ENCODE peak calls at places on chromosomes 13 and 19, in seven cellular contexts. N, W, B, P, A, X and E are unnamed samples.

GRCh38 chr19:49533551-49534488 is 6.0 kb downstream of the RCN3 start:
- DNase-seq in B (peak), W (peak), P (no peak), A (peak), X (peak), N (peak), E (peak)

GRCh38 chr19:35716735-35716984 is 1.1 kb upstream of the KMT2B start:
- DNase-seq in B (no peak), W (no peak), P (no peak), N (no peak), A (no peak), X (no peak), E (no peak)

GRCh38 chr19:1274852-1275259 is 474 bp upstream of the FAM174C start:
- DNase-seq in X (no peak), B (no peak), N (no peak), P (no peak), A (no peak), W (no peak), E (no peak)

GRCh38 chr13:26867451-26868067 is 107.0 kb upstream of the GPR12 start:
- DNase-seq in X (no peak), A (no peak), P (no peak), N (no peak), W (no peak), B (peak), E (peak)

GRCh38 chr19:38850976-38851621 is 1.3 kb upstream of the HNRNPL start:
- DNase-seq in W (peak), B (no peak), X (no peak), A (no peak), N (peak), P (no peak), E (no peak)

GRCh38 chr13:34155931-34156607 is 338.1 kb downstream of the RFC3 start:
- DNase-seq in B (peak), N (no peak), P (no peak), W (no peak), X (no peak), A (no peak), E (peak)

GRCh38 chr19:53019684-53020083 is 6.0 kb downstream of the ERVV-1 start:
- DNase-seq in N (no peak), X (no peak), W (no peak), B (no peak), A (no peak), P (no peak), E (peak)

GRCh38 chr13:106867249-106867648 is 299.3 kb upstream of the ARGLU1 start:
- DNase-seq in X (no peak), B (no peak), W (no peak), P (no peak), N (no peak), A (no peak), E (no peak)

GRCh38 chr19:310141-310651 is 19.0 kb upstream of the PLPP2 start:
- DNase-seq in N (no peak), A (no peak), X (no peak), B (no peak), W (no peak), P (no peak), E (no peak)

GRCh38 chr13:92390217-92390616 is 836.4 kb upstream of the GPC6 start:
- DNase-seq in W (no peak), B (no peak), N (no peak), X (no peak), P (no peak), A (no peak), E (no peak)

GRCh38 chr13:50208826-50209335 is 193.6 kb downstream of the KCNRG start:
- DNase-seq in W (peak), B (peak), A (no peak), P (no peak), N (no peak), X (peak), E (peak)

GRCh38 chr19:45451181-45451849 is 16.5 kb upstream of the FOSB start:
- DNase-seq in X (no peak), A (no peak), B (peak), P (no peak), W (peak), N (peak), E (peak)

GRCh38 chr13:41960195-41960699 is 662 bp downstream of the VWA8 start:
- DNase-seq in B (peak), X (no peak), A (no peak), N (no peak), W (peak), P (no peak), E (peak)

GRCh38 chr19:32373614-32374295 is 28.3 kb downstream of the ZNF507 start:
- DNase-seq in P (peak), B (peak), X (no peak), W (peak), A (no peak), N (peak), E (peak)

GRCh38 chr13:49997935-49998334 is 1.1 kb downstream of the TRIM13 start:
- DNase-seq in N (no peak), P (no peak), A (no peak), W (no peak), B (no peak), X (no peak), E (peak)

GRCh38 chr19:34351382-34351802 is 13.6 kb upstream of the GPI start:
- DNase-seq in P (no peak), N (no peak), B (no peak), A (no peak), W (no peak), X (no peak), E (peak)

GRCh38 chr13:31722684-31723083 is 16.6 kb upstream of the RXFP2 start:
- DNase-seq in B (no peak), X (no peak), N (no peak), A (no peak), P (no peak), W (no peak), E (no peak)

GRCh38 chr19:16088985-16089846 is 12.9 kb downstream of the TPM4 start:
- DNase-seq in X (no peak), B (no peak), N (no peak), W (no peak), A (no peak), P (no peak), E (no peak)

GRCh38 chr13:29140277-29140676 is 320.1 kb downstream of the MTUS2 start:
- DNase-seq in P (no peak), N (no peak), B (no peak), X (no peak), A (no peak), W (no peak), E (no peak)

GRCh38 chr13:36736119-36736726 is 62.4 kb downstream of the SERTM1 start:
- DNase-seq in B (peak), A (peak), N (peak), W (peak), X (peak), P (peak), E (peak)

GRCh38 chr19:8460516-8461298 is 15.9 kb downstream of the HNRNPM start:
- DNase-seq in X (no peak), B (no peak), N (no peak), W (no peak), P (no peak), A (no peak), E (no peak)

GRCh38 chr13:74288361-74288911 is 154.2 kb upstream of the KLF12 start:
- DNase-seq in A (no peak), P (no peak), W (peak), B (no peak), X (no peak), N (peak), E (peak)

GRCh38 chr13:72290962-72291681 is 424.1 kb upstream of the DACH1 start:
- DNase-seq in A (no peak), X (no peak), N (no peak), W (no peak), P (peak), B (no peak), E (peak)

GRCh38 chr19:58562126-58563033 is 4.0 kb upstream of the UBE2M start:
- DNase-seq in W (no peak), P (no peak), A (no peak), X (no peak), B (peak), N (peak), E (peak)

GRCh38 chr13:35994131-35994966 is 136.8 kb downstream of the DCLK1 start:
- DNase-seq in N (peak), X (no peak), P (no peak), B (peak), W (no peak), A (no peak), E (peak)

GRCh38 chr13:103188688-103189326 is 122.6 kb upstream of the SLC10A2 start:
- DNase-seq in X (no peak), P (no peak), A (no peak), N (no peak), B (no peak), W (no peak), E (peak)
- TF ChIP-seq CTCF in X (no peak), P (peak), A (peak), N (no peak), B (peak), W (peak), E (peak)

DNA sequence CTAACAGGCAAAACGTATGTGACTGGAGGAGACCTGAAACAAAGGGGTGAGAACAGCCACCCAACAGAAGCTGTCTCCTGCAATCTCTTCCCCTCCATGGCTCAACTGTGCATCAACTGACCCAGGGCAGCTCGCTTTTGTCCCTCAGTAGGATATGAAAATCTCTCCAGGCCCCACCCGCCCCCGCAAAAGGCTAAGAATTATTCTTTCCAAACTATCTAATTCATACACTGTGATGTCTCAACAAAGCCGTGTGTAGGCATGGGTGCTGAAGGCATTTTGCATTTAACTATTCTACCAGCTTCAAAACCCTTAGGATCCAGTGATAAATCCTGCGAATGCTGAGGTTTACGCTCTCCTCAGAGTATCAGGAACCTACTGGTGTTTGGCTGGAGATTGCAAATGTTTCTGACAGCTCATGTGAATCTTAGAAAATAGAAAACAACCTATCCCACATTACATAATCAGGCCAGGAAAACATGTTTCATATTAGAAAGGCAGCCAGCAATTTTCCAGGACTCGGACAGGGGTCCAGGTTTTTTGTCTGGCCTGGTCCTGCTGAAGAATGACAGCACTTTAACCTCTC is 17.4 kb downstream of the DHRS12 start:
- DNase-seq in A (no peak), N (peak), W (no peak), X (no peak), B (no peak), P (no peak), E (no peak)
- H3K4me3 ChIP-seq in A (no peak), N (no peak), W (no peak), X (no peak), B (no peak), P (no peak), E (no peak)

GRCh38 chr19:29290853-29291252 is 77.9 kb upstream of the UQCRFS1 start:
- DNase-seq in N (no peak), W (no peak), A (no peak), X (no peak), B (no peak), P (no peak), E (no peak)
- TF ChIP-seq CTCF in N (no peak), W (no peak), A (no peak), X (no peak), B (no peak), P (no peak), E (no peak)

GRCh38 chr19:11421607-11422098 is 2.5 kb upstream of the RGL3 start:
- DNase-seq in W (peak), X (no peak), A (no peak), P (no peak), N (no peak), B (no peak), E (peak)

GRCh38 chr19:11420894-11421606 is 1.9 kb upstream of the RGL3 start:
- DNase-seq in N (no peak), X (no peak), W (no peak), B (no peak), A (no peak), P (no peak), E (no peak)

GRCh38 chr19:11422163-11423068 is 3.3 kb upstream of the RGL3 start:
- DNase-seq in X (peak), B (no peak), W (peak), N (peak), A (peak), P (peak), E (peak)

GRCh38 chr19:11418518-11419506 is at the start of gene RGL3:
- DNase-seq in A (no peak), N (no peak), W (peak), P (no peak), X (no peak), B (no peak), E (no peak)

GRCh38 chr19:11420429-11420893 is 1.3 kb upstream of the RGL3 start:
- DNase-seq in P (no peak), X (no peak), N (peak), B (no peak), W (no peak), A (no peak), E (no peak)
- H3K4me3 ChIP-seq in P (no peak), X (no peak), N (peak), B (no peak), W (peak), A (peak), E (no peak)

DNA sequence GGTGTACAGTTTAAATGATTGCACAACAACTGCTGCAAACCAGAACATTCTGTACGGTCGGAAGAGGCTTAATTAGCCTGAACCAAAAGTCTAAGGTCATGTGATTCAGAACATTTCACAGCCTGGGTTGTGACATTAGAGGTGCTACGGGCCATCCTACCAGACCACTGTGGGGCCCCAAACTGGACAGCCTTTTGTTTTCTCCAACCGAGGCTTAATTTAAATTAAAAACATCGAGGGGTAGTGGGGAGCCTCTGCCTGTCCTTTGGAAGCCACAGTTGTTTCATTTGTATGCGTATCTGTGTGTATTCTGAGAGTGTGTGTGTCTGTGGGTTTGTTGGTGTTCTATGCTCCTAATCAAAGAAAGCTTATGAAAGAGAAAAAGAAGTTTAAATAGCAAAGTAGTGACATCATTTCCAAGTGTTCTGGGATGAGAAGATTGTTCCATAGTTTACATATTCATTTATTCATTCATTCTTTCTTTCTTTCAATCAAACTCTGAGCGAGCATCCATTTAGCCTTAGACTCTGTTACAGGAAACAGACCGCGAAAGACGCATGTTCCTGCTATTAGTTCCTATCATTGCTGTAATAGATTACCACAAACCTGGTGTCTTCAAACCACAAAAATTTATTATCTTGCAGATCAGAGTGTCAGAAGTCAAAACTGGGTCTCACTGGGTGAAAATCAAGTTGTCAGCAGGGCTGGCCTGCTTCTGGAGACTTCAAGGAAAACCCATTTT is 444.8 kb downstream of the FOXO1 start:
- DNase-seq in A (no peak), W (peak), N (peak), X (no peak), P (no peak), B (no peak), E (peak)
- TF ChIP-seq CTCF in A (no peak), W (no peak), N (no peak), X (no peak), P (no peak), B (no peak), E (no peak)

GRCh38 chr19:18021121-18021755 is 13.3 kb downstream of the ARRDC2 start:
- DNase-seq in X (peak), P (no peak), B (peak), A (peak), W (peak), N (peak), E (peak)
- H3K4me3 ChIP-seq in X (no peak), P (no peak), B (no peak), A (no peak), W (no peak), N (no peak), E (no peak)

GRCh38 chr19:55866521-55866920 is 30.2 kb downstream of the NLRP4 start:
- DNase-seq in X (no peak), B (no peak), W (no peak), A (no peak), N (no peak), P (no peak), E (no peak)

GRCh38 chr19:55870736-55871135 is 34.4 kb downstream of the NLRP4 start:
- DNase-seq in X (no peak), W (no peak), A (no peak), N (no peak), P (no peak), B (no peak), E (no peak)

GRCh38 chr19:55867101-55867500 is 30.8 kb downstream of the NLRP4 start:
- DNase-seq in A (no peak), N (no peak), B (no peak), X (no peak), W (no peak), P (no peak), E (no peak)
- TF ChIP-seq CTCF in A (no peak), N (no peak), B (no peak), X (no peak), W (no peak), P (no peak), E (no peak)

GRCh38 chr19:23075031-23075733 is 41.6 kb upstream of the ZNF730 start:
- DNase-seq in N (peak), B (peak), P (no peak), W (peak), A (no peak), X (peak), E (peak)

GRCh38 chr19:23065306-23065705 is 51.5 kb upstream of the ZNF730 start:
- DNase-seq in W (no peak), X (no peak), B (no peak), N (no peak), P (no peak), A (no peak), E (no peak)

GRCh38 chr19:23070353-23070781 is 46.5 kb upstream of the ZNF730 start:
- DNase-seq in A (no peak), N (peak), W (peak), B (peak), P (no peak), X (peak), E (peak)

GRCh38 chr19:23071087-23071511 is 45.7 kb upstream of the ZNF730 start:
- DNase-seq in B (peak), X (no peak), P (no peak), N (peak), W (no peak), A (no peak), E (no peak)
- H3K4me3 ChIP-seq in B (peak), X (no peak), P (no peak), N (peak), W (peak), A (no peak), E (peak)